ENCODE peak calls at places on chromosomes 16 and 17, in five cellular contexts. W is HL-60; D is vagina; Y is NB4; A is CD4-positive, CD25-positive, alpha-beta regulatory T cell. B is an unnamed sample.

GRCh38 chr16:50208460-50208931 is 55.4 kb downstream of the TENT4B start:
- DNase-seq in W (no peak), D (no peak), Y (no peak), A (no peak), B (no peak)

GRCh38 chr17:76772842-76773521 is 35.1 kb downstream of the MFSD11 start:
- DNase-seq in W (no peak), D (no peak), Y (peak; percentile 83), A (peak; percentile 52), B (peak; percentile 82)

GRCh38 chr17:75783069-75783783 is 1.4 kb upstream of the UNK start:
- DNase-seq in W (no peak), D (no peak), Y (peak; percentile 84), A (no peak), B (peak; percentile 56)

GRCh38 chr17:30345527-30346075 is 11.7 kb upstream of the TMIGD1 start:
- DNase-seq in W (peak; percentile 62), D (no peak), Y (peak; percentile 75), A (no peak), B (no peak)

GRCh38 chr16:19520861-19521331 is 1.0 kb downstream of the GDE1 start:
- DNase-seq in W (no peak), D (no peak), Y (peak; percentile 47), A (no peak), B (peak; percentile 28)

GRCh38 chr17:55577687-55578086 is 66.4 kb upstream of the SMIM36 start:
- DNase-seq in W (no peak), D (no peak), Y (no peak), A (no peak), B (no peak)

GRCh38 chr17:70552230-70552981 is 383.1 kb downstream of the KCNJ2 start:
- DNase-seq in W (no peak), D (no peak), Y (peak; percentile 53), A (no peak), B (no peak)

GRCh38 chr17:9937164-9937835 is 32.2 kb upstream of the RCVRN start:
- DNase-seq in W (no peak), D (no peak), Y (no peak), A (no peak), B (no peak)

GRCh38 chr16:10180771-10181163 is 1.5 kb downstream of the GRIN2A start:
- DNase-seq in W (no peak), D (no peak), Y (no peak), A (no peak), B (peak; percentile 77)

GRCh38 chr16:19223235-19223847 is 55.3 kb downstream of the SYT17 start:
- DNase-seq in W (no peak), D (no peak), Y (peak; percentile 47), A (no peak), B (peak; percentile 68)

GRCh38 chr17:61232871-61233270 is 166.8 kb upstream of the TBX2 start:
- DNase-seq in W (no peak), D (no peak), Y (no peak), A (no peak), B (no peak)

GRCh38 chr17:1643999-1644492 is 1.5 kb downstream of the SCARF1 start:
- DNase-seq in W (no peak), D (no peak), Y (no peak), A (no peak), B (no peak)
- H3K4me3 ChIP-seq in W (no peak overlapping the region), D (peak overlapping the region; percentile 39), Y (no peak overlapping the region), A (peak overlapping the region; percentile 51), B (no peak overlapping the region)

DNA sequence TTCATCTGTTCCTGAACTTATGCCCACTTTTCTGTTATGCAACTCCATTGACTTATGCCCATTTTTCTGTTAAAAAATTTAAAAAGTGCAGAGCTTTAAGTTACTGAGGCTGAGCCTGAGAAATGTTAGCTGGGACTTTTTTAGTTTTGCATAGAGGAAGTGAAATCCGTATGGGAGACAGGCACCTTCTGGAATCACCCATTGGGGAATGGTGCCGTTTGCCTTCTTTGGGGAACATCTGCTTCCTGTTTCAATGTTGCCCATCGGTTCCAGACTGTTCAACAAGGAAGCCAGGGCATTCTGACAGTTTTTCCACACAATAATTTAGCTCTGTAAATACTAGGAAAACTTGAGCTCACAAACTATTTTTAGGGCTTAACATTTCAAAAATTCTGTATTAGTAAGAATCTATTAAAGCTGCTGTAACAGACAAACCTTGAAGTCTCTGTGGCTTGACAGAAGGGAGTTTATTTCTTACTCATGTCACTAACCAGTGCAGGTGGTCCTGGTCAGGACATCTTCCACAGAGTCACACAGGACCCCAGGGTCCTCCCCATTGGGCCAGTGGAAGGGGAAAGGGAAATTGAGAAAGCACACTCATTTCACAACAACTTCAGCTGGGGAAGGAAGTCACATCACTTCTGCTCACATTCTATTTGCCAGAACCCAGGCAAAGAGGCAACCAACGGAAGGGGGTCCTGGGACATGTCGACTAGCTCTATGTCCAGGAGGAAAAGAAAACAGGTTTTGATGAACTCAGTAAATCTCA is 17.2 kb downstream of the PRKCB start:
- DNase-seq in W (no peak), D (no peak), Y (peak; percentile 88), A (no peak), B (no peak)
- H3K4me3 ChIP-seq in W (no peak overlapping the region), D (no peak overlapping the region), Y (no peak overlapping the region), A (no peak overlapping the region), B (no peak overlapping the region)

GRCh38 chr16:58499092-58499511 is 841 bp upstream of the NDRG4 start:
- DNase-seq in W (no peak), D (no peak), Y (no peak), A (no peak), B (no peak)
- H3K4me3 ChIP-seq in W (no peak overlapping the region), D (no peak overlapping the region), Y (no peak overlapping the region), A (no peak overlapping the region), B (no peak overlapping the region)

GRCh38 chr16:75319513-75320401 is 68.3 kb upstream of the BCAR1 start:
- DNase-seq in W (no peak), D (no peak), Y (peak; percentile 71), A (no peak), B (no peak)
- H3K4me3 ChIP-seq in W (no peak overlapping the region), D (no peak overlapping the region), Y (no peak overlapping the region), A (peak overlapping the region; percentile 71), B (no peak overlapping the region)

DNA sequence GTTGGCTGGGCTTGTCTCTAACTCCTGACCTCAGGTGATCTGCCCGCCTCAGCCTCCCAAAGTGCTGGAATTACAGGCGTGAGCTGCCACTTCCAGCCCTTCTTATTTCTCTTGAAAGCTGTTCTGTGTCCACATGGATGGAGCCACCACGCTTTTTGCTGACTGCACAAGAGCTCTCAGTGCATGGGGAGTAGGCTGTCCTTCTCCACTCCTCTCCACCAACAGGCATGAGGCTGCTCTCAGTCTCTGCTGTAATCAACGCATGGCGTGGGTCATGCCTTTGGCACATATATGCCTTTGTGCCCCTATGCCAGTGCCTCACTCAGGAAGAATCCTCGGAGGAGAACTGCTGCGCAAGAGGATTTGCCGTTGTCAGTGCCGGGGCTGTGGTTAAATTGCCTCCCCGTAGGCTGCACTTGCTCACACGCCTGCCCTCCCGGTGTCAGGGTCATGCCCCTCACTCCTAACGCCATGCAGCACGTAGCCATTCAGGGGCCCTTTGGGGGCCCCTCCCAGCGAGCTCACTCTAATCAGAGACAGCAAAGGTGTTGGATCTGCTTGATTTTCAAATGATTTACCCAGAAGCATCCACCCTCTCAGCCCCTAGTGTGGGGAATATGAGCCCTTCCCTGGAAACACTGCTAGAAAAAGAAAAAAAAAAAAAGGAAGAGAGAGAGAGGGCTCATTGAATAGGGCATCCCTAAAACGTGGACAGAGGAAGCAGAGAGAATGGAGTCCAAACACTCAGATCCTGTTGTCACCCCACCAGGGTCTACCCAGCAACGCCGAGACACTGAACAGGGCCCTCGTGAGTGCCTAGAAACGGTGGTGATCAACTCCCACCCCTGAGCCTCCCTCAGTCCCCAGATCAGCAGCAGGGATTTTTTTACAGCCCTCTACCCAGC is 47.5 kb upstream of the ZCCHC14 start:
- DNase-seq in W (no peak), D (no peak), Y (peak; percentile 58), A (no peak), B (no peak)
- H3K4me3 ChIP-seq in W (no peak overlapping the region), D (peak overlapping the region; percentile 16), Y (no peak overlapping the region), A (no peak overlapping the region), B (no peak overlapping the region)

GRCh38 chr17:81394377-81394747 is 895 bp upstream of the BAHCC1 start:
- DNase-seq in W (no peak), D (no peak), Y (peak; percentile 54), A (no peak), B (no peak)
- H3K4me3 ChIP-seq in W (peak overlapping the region; percentile 26), D (peak overlapping the region; percentile 78), Y (peak overlapping the region; percentile 74), A (no peak overlapping the region), B (peak overlapping the region; percentile 64)

DNA sequence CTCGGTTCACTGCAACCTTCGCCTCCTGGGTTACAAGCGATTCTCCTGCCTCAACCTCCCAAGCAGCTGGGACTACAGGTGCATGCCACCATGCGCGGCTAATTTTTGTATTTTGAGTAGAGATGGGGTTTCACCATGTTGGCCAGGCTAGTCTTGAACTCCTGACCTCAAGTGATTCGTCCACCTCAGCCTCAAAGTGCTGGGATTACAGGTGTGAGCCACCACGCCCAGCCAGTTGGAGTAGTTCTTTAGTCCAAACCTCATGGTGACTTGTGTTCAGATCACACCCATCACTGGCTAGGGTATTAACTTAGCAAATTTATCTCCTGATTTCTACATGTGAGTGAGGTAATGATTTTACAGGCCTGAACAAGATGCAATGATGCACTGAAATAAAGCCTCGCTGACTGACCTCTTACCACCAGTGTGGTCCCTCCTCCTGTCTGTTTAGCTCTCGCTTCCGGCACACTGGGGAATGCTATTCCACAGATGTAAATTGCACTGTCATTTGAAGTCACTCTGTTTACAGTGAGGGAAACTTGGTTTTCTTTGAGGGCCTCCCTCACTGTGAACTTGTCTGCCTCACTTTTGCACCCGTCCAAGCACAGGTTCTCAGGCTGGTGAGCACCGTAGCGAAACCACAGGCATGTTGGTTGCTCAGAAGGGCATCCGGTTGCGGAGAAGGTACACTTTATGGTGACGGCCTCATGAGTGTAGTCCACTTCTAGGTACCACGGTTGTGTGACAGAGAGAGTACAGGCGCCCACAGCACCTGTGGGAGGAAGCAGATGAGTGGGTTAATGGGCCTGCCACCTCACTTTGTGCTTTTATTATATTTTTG is 5.5 kb downstream of the IGSF6 start:
- DNase-seq in W (no peak), D (no peak), Y (no peak), A (peak; percentile 43), B (no peak)
- H3K4me3 ChIP-seq in W (no peak overlapping the region), D (no peak overlapping the region), Y (no peak overlapping the region), A (peak overlapping the region; percentile 93), B (no peak overlapping the region)

DNA sequence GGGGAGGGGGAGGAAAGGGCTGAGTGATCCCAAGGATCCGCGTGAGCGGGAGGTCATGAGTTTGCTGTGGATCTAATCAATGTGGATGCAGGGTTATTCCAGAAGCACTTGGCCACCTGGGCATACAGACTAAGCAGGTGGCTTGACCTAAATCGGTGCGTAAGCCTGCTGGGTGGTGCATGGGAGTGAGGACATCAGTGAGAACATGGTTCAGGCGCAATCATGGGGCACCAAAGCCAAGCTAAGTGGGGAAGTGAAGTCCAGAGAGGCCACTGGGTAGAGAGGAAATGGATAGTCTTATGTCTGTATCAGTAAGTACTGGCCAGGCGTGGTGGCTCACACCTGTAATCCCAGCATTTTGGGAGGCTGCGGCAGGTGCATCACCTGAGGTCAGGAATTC is 18.9 kb upstream of the MFSD6L start:
- DNase-seq in W (no peak), D (no peak), Y (no peak), A (no peak), B (no peak)
- H3K4me3 ChIP-seq in W (no peak overlapping the region), D (no peak overlapping the region), Y (no peak overlapping the region), A (no peak overlapping the region), B (no peak overlapping the region)

GRCh38 chr16:78930561-78930960 is 670.0 kb downstream of the MAF start:
- DNase-seq in W (no peak), D (no peak), Y (no peak), A (no peak), B (no peak)

GRCh38 chr16:78926723-78927200 is 673.8 kb downstream of the MAF start:
- DNase-seq in W (no peak), D (no peak), Y (no peak), A (no peak), B (no peak)

GRCh38 chr16:78929798-78930197 is 670.7 kb downstream of the MAF start:
- DNase-seq in W (no peak), D (no peak), Y (no peak), A (no peak), B (no peak)

GRCh38 chr16:78919852-78920251 is 680.7 kb downstream of the MAF start:
- DNase-seq in W (no peak), D (peak; percentile 47), Y (no peak), A (no peak), B (no peak)

GRCh38 chr16:78925071-78925714 is 675.3 kb downstream of the MAF start:
- DNase-seq in W (no peak), D (no peak), Y (peak; percentile 58), A (no peak), B (no peak)
- H3K4me3 ChIP-seq in W (no peak overlapping the region), D (no peak overlapping the region), Y (no peak overlapping the region), A (no peak overlapping the region), B (no peak overlapping the region)

B was measured in HAP-1.